ENCODE peak calls at places on chromosomes 12 and 14, in nine cellular contexts. One of them, this sample, is unnamed. For H3K4me1, the result is how much of the 10 kb centered on the place peaks cover.

GRCh38 chr12:115185529-115185928 is 501.6 kb upstream of the TBX3 start:
- DNase-seq in effector memory CD4-positive, alpha-beta T cell: no peak
- DNase-seq in MM.1S: no peak
- DNase-seq in upper lobe of right lung: no peak
- DNase-seq in tibial artery: no peak
- DNase-seq in aorta: no peak
- DNase-seq in right lobe of liver: no peak
- DNase-seq in neural progenitor cell: no peak
- DNase-seq in PC-3: no peak
- DNase-seq in this sample: no peak

GRCh38 chr14:24607081-24607480 is 2.4 kb downstream of the GZMH start:
- DNase-seq in PC-3: no peak
- DNase-seq in right lobe of liver: no peak
- DNase-seq in MM.1S: peak
- DNase-seq in neural progenitor cell: no peak
- DNase-seq in effector memory CD4-positive, alpha-beta T cell: no peak
- DNase-seq in tibial artery: no peak
- DNase-seq in aorta: no peak
- DNase-seq in upper lobe of right lung: no peak
- DNase-seq in this sample: no peak

GRCh38 chr14:69132513-69133181 is 20.3 kb downstream of the DCAF5 start:
- DNase-seq in right lobe of liver: no peak
- DNase-seq in PC-3: no peak
- DNase-seq in MM.1S: no peak
- DNase-seq in effector memory CD4-positive, alpha-beta T cell: no peak
- DNase-seq in upper lobe of right lung: no peak
- DNase-seq in neural progenitor cell: no peak
- DNase-seq in tibial artery: no peak
- DNase-seq in aorta: no peak
- DNase-seq in this sample: no peak

GRCh38 chr14:69077841-69078240 is 75.1 kb downstream of the DCAF5 start:
- DNase-seq in upper lobe of right lung: no peak
- DNase-seq in right lobe of liver: no peak
- DNase-seq in effector memory CD4-positive, alpha-beta T cell: no peak
- DNase-seq in tibial artery: no peak
- DNase-seq in aorta: no peak
- DNase-seq in neural progenitor cell: no peak
- DNase-seq in PC-3: peak
- DNase-seq in MM.1S: no peak
- DNase-seq in this sample: no peak

GRCh38 chr12:39490500-39491276 is 47.8 kb upstream of the KIF21A start:
- DNase-seq in PC-3: peak
- DNase-seq in aorta: no peak
- DNase-seq in neural progenitor cell: no peak
- DNase-seq in effector memory CD4-positive, alpha-beta T cell: no peak
- DNase-seq in MM.1S: no peak
- DNase-seq in upper lobe of right lung: no peak
- DNase-seq in right lobe of liver: no peak
- DNase-seq in tibial artery: no peak
- DNase-seq in this sample: no peak

GRCh38 chr12:78403136-78403535 is 461.4 kb upstream of the SYT1 start:
- DNase-seq in tibial artery: no peak
- DNase-seq in PC-3: peak
- DNase-seq in upper lobe of right lung: no peak
- DNase-seq in MM.1S: no peak
- DNase-seq in effector memory CD4-positive, alpha-beta T cell: no peak
- DNase-seq in right lobe of liver: no peak
- DNase-seq in aorta: no peak
- DNase-seq in neural progenitor cell: no peak
- DNase-seq in this sample: no peak

GRCh38 chr12:56661979-56662638 is 16.3 kb upstream of the ATP5F1B start:
- DNase-seq in PC-3: no peak
- DNase-seq in effector memory CD4-positive, alpha-beta T cell: no peak
- DNase-seq in tibial artery: no peak
- DNase-seq in right lobe of liver: no peak
- DNase-seq in aorta: no peak
- DNase-seq in upper lobe of right lung: no peak
- DNase-seq in neural progenitor cell: no peak
- DNase-seq in MM.1S: no peak
- DNase-seq in this sample: no peak

GRCh38 chr14:59055439-59056045 is 132.9 kb upstream of the DAAM1 start:
- DNase-seq in right lobe of liver: no peak
- DNase-seq in effector memory CD4-positive, alpha-beta T cell: no peak
- DNase-seq in upper lobe of right lung: no peak
- DNase-seq in neural progenitor cell: peak
- DNase-seq in aorta: no peak
- DNase-seq in tibial artery: peak
- DNase-seq in MM.1S: peak
- DNase-seq in PC-3: peak
- DNase-seq in this sample: no peak

GRCh38 chr12:49901986-49902385 is 1.7 kb downstream of the FAIM2 start:
- DNase-seq in right lobe of liver: no peak
- DNase-seq in aorta: peak
- DNase-seq in neural progenitor cell: no peak
- DNase-seq in effector memory CD4-positive, alpha-beta T cell: no peak
- DNase-seq in PC-3: no peak
- DNase-seq in upper lobe of right lung: no peak
- DNase-seq in tibial artery: no peak
- DNase-seq in MM.1S: no peak
- DNase-seq in this sample: no peak

GRCh38 chr14:89624500-89625156 is 207.6 kb upstream of the FOXN3 start:
- DNase-seq in MM.1S: no peak
- DNase-seq in neural progenitor cell: no peak
- DNase-seq in effector memory CD4-positive, alpha-beta T cell: no peak
- DNase-seq in tibial artery: no peak
- DNase-seq in upper lobe of right lung: no peak
- DNase-seq in right lobe of liver: no peak
- DNase-seq in PC-3: no peak
- DNase-seq in aorta: no peak
- DNase-seq in this sample: no peak

GRCh38 chr14:50040401-50040775 is 76.0 kb downstream of the VCPKMT start:
- DNase-seq in upper lobe of right lung: no peak
- DNase-seq in effector memory CD4-positive, alpha-beta T cell: peak
- DNase-seq in neural progenitor cell: no peak
- DNase-seq in aorta: no peak
- DNase-seq in right lobe of liver: peak
- DNase-seq in MM.1S: peak
- DNase-seq in PC-3: peak
- DNase-seq in tibial artery: no peak
- DNase-seq in this sample: peak

GRCh38 chr12:43921666-43922337 is 85.9 kb downstream of the TMEM117 start:
- DNase-seq in upper lobe of right lung: no peak
- DNase-seq in neural progenitor cell: no peak
- DNase-seq in PC-3: no peak
- DNase-seq in aorta: no peak
- DNase-seq in effector memory CD4-positive, alpha-beta T cell: no peak
- DNase-seq in tibial artery: no peak
- DNase-seq in MM.1S: no peak
- DNase-seq in right lobe of liver: no peak
- DNase-seq in this sample: no peak

GRCh38 chr12:100794441-100795192 is at the start of gene ANO4:
- DNase-seq in effector memory CD4-positive, alpha-beta T cell: no peak
- DNase-seq in PC-3: no peak
- DNase-seq in tibial artery: no peak
- DNase-seq in aorta: no peak
- DNase-seq in neural progenitor cell: peak
- DNase-seq in MM.1S: no peak
- DNase-seq in upper lobe of right lung: no peak
- DNase-seq in right lobe of liver: no peak
- DNase-seq in this sample: no peak

GRCh38 chr14:103549361-103550311 is 12.8 kb downstream of the BAG5 start:
- DNase-seq in MM.1S: no peak
- DNase-seq in PC-3: no peak
- DNase-seq in effector memory CD4-positive, alpha-beta T cell: no peak
- DNase-seq in neural progenitor cell: no peak
- DNase-seq in right lobe of liver: no peak
- DNase-seq in upper lobe of right lung: no peak
- DNase-seq in aorta: peak
- DNase-seq in tibial artery: no peak
- DNase-seq in this sample: no peak

GRCh38 chr12:48744251-48745008 is 27.9 kb upstream of the CCNT1 start:
- DNase-seq in aorta: no peak
- DNase-seq in right lobe of liver: peak
- DNase-seq in MM.1S: peak
- DNase-seq in PC-3: no peak
- DNase-seq in upper lobe of right lung: no peak
- DNase-seq in neural progenitor cell: no peak
- DNase-seq in tibial artery: no peak
- DNase-seq in effector memory CD4-positive, alpha-beta T cell: no peak
- DNase-seq in this sample: no peak

GRCh38 chr12:3293446-3294161 is 197.4 kb upstream of the PRMT8 start:
- DNase-seq in right lobe of liver: no peak
- DNase-seq in MM.1S: no peak
- DNase-seq in neural progenitor cell: no peak
- DNase-seq in upper lobe of right lung: no peak
- DNase-seq in PC-3: peak
- DNase-seq in tibial artery: no peak
- DNase-seq in aorta: no peak
- DNase-seq in effector memory CD4-positive, alpha-beta T cell: no peak
- DNase-seq in this sample: no peak

GRCh38 chr14:86788229-86788628 is 1204.8 kb downstream of the GALC start:
- DNase-seq in upper lobe of right lung: no peak
- DNase-seq in MM.1S: no peak
- DNase-seq in PC-3: no peak
- DNase-seq in aorta: no peak
- DNase-seq in effector memory CD4-positive, alpha-beta T cell: no peak
- DNase-seq in right lobe of liver: no peak
- DNase-seq in tibial artery: no peak
- DNase-seq in neural progenitor cell: no peak
- DNase-seq in this sample: no peak

GRCh38 chr12:96197503-96198272 is 3.5 kb downstream of the ELK3 start:
- DNase-seq in right lobe of liver: no peak
- DNase-seq in PC-3: peak
- DNase-seq in neural progenitor cell: no peak
- DNase-seq in aorta: no peak
- DNase-seq in MM.1S: no peak
- DNase-seq in effector memory CD4-positive, alpha-beta T cell: no peak
- DNase-seq in tibial artery: no peak
- DNase-seq in upper lobe of right lung: no peak
- DNase-seq in this sample: no peak

GRCh38 chr12:80849367-80849766 is 88.4 kb downstream of the LIN7A start:
- DNase-seq in neural progenitor cell: no peak
- DNase-seq in upper lobe of right lung: no peak
- DNase-seq in MM.1S: no peak
- DNase-seq in tibial artery: no peak
- DNase-seq in PC-3: no peak
- DNase-seq in effector memory CD4-positive, alpha-beta T cell: no peak
- DNase-seq in aorta: no peak
- DNase-seq in right lobe of liver: no peak
- DNase-seq in this sample: no peak

GRCh38 chr12:79344855-79345840 is 345.6 kb downstream of the PAWR start:
- DNase-seq in upper lobe of right lung: no peak
- DNase-seq in right lobe of liver: no peak
- DNase-seq in effector memory CD4-positive, alpha-beta T cell: no peak
- DNase-seq in MM.1S: peak
- DNase-seq in neural progenitor cell: peak
- DNase-seq in PC-3: peak
- DNase-seq in aorta: no peak
- DNase-seq in tibial artery: no peak
- DNase-seq in this sample: no peak

GRCh38 chr14:81565441-81566290 is 32.0 kb upstream of the SEL1L start:
- DNase-seq in neural progenitor cell: peak
- DNase-seq in aorta: no peak
- DNase-seq in MM.1S: peak
- DNase-seq in upper lobe of right lung: no peak
- DNase-seq in PC-3: peak
- DNase-seq in right lobe of liver: no peak
- DNase-seq in tibial artery: no peak
- DNase-seq in effector memory CD4-positive, alpha-beta T cell: no peak
- DNase-seq in this sample: no peak

GRCh38 chr12:63037721-63038120 is 102.8 kb upstream of the PPM1H start:
- DNase-seq in effector memory CD4-positive, alpha-beta T cell: no peak
- DNase-seq in MM.1S: no peak
- DNase-seq in tibial artery: no peak
- DNase-seq in neural progenitor cell: no peak
- DNase-seq in PC-3: no peak
- DNase-seq in upper lobe of right lung: no peak
- DNase-seq in right lobe of liver: no peak
- DNase-seq in aorta: no peak
- DNase-seq in this sample: no peak

DNA sequence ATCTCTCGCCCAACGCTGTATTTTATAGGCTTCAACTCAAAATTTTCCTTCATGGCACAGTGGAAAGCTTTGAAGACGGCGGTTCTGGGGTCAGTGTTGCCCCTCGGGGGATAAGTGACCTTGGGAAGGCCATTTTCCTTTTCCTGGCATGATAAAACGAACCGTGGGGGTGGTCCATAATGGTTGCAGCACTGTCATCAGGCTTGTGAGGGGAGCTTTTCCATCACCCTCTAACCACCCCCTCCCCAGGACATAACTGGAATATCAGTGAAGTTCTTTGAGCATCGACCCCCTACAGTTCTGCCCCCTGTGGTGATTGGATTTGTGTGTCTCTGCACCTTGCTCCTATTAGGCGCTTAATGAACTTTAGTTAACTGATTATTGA is 16.0 kb downstream of the FOS start:
- DNase-seq in upper lobe of right lung: no peak
- DNase-seq in tibial artery: no peak
- DNase-seq in neural progenitor cell: peak
- DNase-seq in MM.1S: no peak
- DNase-seq in effector memory CD4-positive, alpha-beta T cell: no peak
- DNase-seq in right lobe of liver: no peak
- DNase-seq in aorta: no peak
- DNase-seq in PC-3: no peak
- DNase-seq in this sample: no peak
- H3K4me1 ChIP-seq in upper lobe of right lung: under half
- H3K4me1 ChIP-seq in tibial artery: under half
- H3K4me1 ChIP-seq in neural progenitor cell: under half
- H3K4me1 ChIP-seq in MM.1S: under half
- H3K4me1 ChIP-seq in effector memory CD4-positive, alpha-beta T cell: under half
- H3K4me1 ChIP-seq in right lobe of liver: under half
- H3K4me1 ChIP-seq in aorta: under half
- H3K4me1 ChIP-seq in PC-3: under half
- H3K4me1 ChIP-seq in this sample: under half

GRCh38 chr12:104930388-104931326 is 27.4 kb downstream of the SLC41A2 start:
- DNase-seq in upper lobe of right lung: no peak
- DNase-seq in effector memory CD4-positive, alpha-beta T cell: no peak
- DNase-seq in neural progenitor cell: no peak
- DNase-seq in right lobe of liver: no peak
- DNase-seq in tibial artery: no peak
- DNase-seq in aorta: no peak
- DNase-seq in PC-3: peak
- DNase-seq in MM.1S: no peak
- DNase-seq in this sample: no peak
- H3K4me1 ChIP-seq in upper lobe of right lung: under half
- H3K4me1 ChIP-seq in effector memory CD4-positive, alpha-beta T cell: under half
- H3K4me1 ChIP-seq in neural progenitor cell: under half
- H3K4me1 ChIP-seq in right lobe of liver: under half
- H3K4me1 ChIP-seq in tibial artery: under half
- H3K4me1 ChIP-seq in aorta: under half
- H3K4me1 ChIP-seq in PC-3: under half
- H3K4me1 ChIP-seq in MM.1S: under half
- H3K4me1 ChIP-seq in this sample: under half

GRCh38 chr14:56023681-56024080 is 94.5 kb upstream of the PELI2 start:
- DNase-seq in MM.1S: no peak
- DNase-seq in neural progenitor cell: no peak
- DNase-seq in tibial artery: no peak
- DNase-seq in upper lobe of right lung: no peak
- DNase-seq in PC-3: no peak
- DNase-seq in right lobe of liver: no peak
- DNase-seq in aorta: no peak
- DNase-seq in effector memory CD4-positive, alpha-beta T cell: no peak
- DNase-seq in this sample: no peak
- H3K4me1 ChIP-seq in MM.1S: under half
- H3K4me1 ChIP-seq in neural progenitor cell: under half
- H3K4me1 ChIP-seq in tibial artery: under half
- H3K4me1 ChIP-seq in upper lobe of right lung: under half
- H3K4me1 ChIP-seq in PC-3: under half
- H3K4me1 ChIP-seq in right lobe of liver: under half
- H3K4me1 ChIP-seq in aorta: under half
- H3K4me1 ChIP-seq in effector memory CD4-positive, alpha-beta T cell: under half
- H3K4me1 ChIP-seq in this sample: under half

GRCh38 chr14:99205086-99205688 is 66.8 kb downstream of the BCL11B start:
- DNase-seq in PC-3: no peak
- DNase-seq in effector memory CD4-positive, alpha-beta T cell: no peak
- DNase-seq in MM.1S: no peak
- DNase-seq in right lobe of liver: no peak
- DNase-seq in tibial artery: no peak
- DNase-seq in neural progenitor cell: no peak
- DNase-seq in aorta: no peak
- DNase-seq in upper lobe of right lung: no peak
- DNase-seq in this sample: no peak
- H3K4me1 ChIP-seq in PC-3: under half
- H3K4me1 ChIP-seq in effector memory CD4-positive, alpha-beta T cell: half or more
- H3K4me1 ChIP-seq in MM.1S: under half
- H3K4me1 ChIP-seq in right lobe of liver: under half
- H3K4me1 ChIP-seq in tibial artery: under half
- H3K4me1 ChIP-seq in neural progenitor cell: under half
- H3K4me1 ChIP-seq in aorta: under half
- H3K4me1 ChIP-seq in upper lobe of right lung: under half
- H3K4me1 ChIP-seq in this sample: half or more

This sample was measured in CD8-positive, alpha-beta T cell.